ENCODE peak calls at places on chromosomes 5 and 9, in nine cellular contexts. One of them, this sample, is unnamed.

GRCh38 chr9:16335788-16336580 is 534.5 kb downstream of the BNC2 start:
- DNase-seq in esophagus squamous epithelium: peak; percentile 12
- DNase-seq in A549: peak; percentile 95
- DNase-seq in astrocyte: peak; percentile 100
- DNase-seq in choroid plexus epithelial cell: peak; percentile 97
- DNase-seq in PC-3: peak; percentile 95
- DNase-seq in retinal pigment epithelial cell: peak; percentile 93
- DNase-seq in foreskin fibroblast: peak; percentile 99
- DNase-seq in hepatocyte: peak; percentile 68
- DNase-seq in this sample: peak; percentile 97

GRCh38 chr9:89309608-89310485 is 1.1 kb upstream of the CKS2 start:
- DNase-seq in esophagus squamous epithelium: no peak
- DNase-seq in PC-3: no peak
- DNase-seq in hepatocyte: peak; percentile 54
- DNase-seq in retinal pigment epithelial cell: no peak
- DNase-seq in foreskin fibroblast: peak; percentile 17
- DNase-seq in A549: no peak
- DNase-seq in choroid plexus epithelial cell: peak; percentile 14
- DNase-seq in astrocyte: no peak
- DNase-seq in this sample: no peak

GRCh38 chr9:76835571-76836283 is 70.2 kb downstream of the PRUNE2 start:
- DNase-seq in A549: no peak
- DNase-seq in PC-3: peak; percentile 38
- DNase-seq in retinal pigment epithelial cell: no peak
- DNase-seq in astrocyte: peak; percentile 95
- DNase-seq in foreskin fibroblast: peak; percentile 81
- DNase-seq in choroid plexus epithelial cell: peak; percentile 64
- DNase-seq in hepatocyte: peak; percentile 15
- DNase-seq in esophagus squamous epithelium: no peak
- DNase-seq in this sample: peak; percentile 74

GRCh38 chr5:27906481-27906880 is 868.1 kb upstream of the CDH9 start:
- DNase-seq in foreskin fibroblast: no peak
- DNase-seq in astrocyte: no peak
- DNase-seq in PC-3: no peak
- DNase-seq in hepatocyte: no peak
- DNase-seq in retinal pigment epithelial cell: no peak
- DNase-seq in A549: no peak
- DNase-seq in choroid plexus epithelial cell: no peak
- DNase-seq in esophagus squamous epithelium: no peak
- DNase-seq in this sample: no peak

GRCh38 chr9:137448569-137448962 is 7.4 kb upstream of the ENTPD8 start:
- DNase-seq in esophagus squamous epithelium: no peak
- DNase-seq in retinal pigment epithelial cell: no peak
- DNase-seq in foreskin fibroblast: no peak
- DNase-seq in A549: no peak
- DNase-seq in choroid plexus epithelial cell: no peak
- DNase-seq in astrocyte: no peak
- DNase-seq in PC-3: no peak
- DNase-seq in hepatocyte: no peak
- DNase-seq in this sample: no peak

GRCh38 chr5:82538339-82539034 is 260.3 kb upstream of the RPS23 start:
- DNase-seq in A549: no peak
- DNase-seq in choroid plexus epithelial cell: peak; percentile 45
- DNase-seq in astrocyte: peak; percentile 49
- DNase-seq in foreskin fibroblast: peak; percentile 74
- DNase-seq in esophagus squamous epithelium: no peak
- DNase-seq in hepatocyte: peak; percentile 26
- DNase-seq in PC-3: no peak
- DNase-seq in retinal pigment epithelial cell: no peak
- DNase-seq in this sample: no peak

GRCh38 chr5:7348168-7348802 is 47.7 kb upstream of the ADCY2 start:
- DNase-seq in hepatocyte: no peak
- DNase-seq in astrocyte: no peak
- DNase-seq in foreskin fibroblast: no peak
- DNase-seq in esophagus squamous epithelium: no peak
- DNase-seq in A549: no peak
- DNase-seq in choroid plexus epithelial cell: no peak
- DNase-seq in PC-3: no peak
- DNase-seq in retinal pigment epithelial cell: no peak
- DNase-seq in this sample: no peak

GRCh38 chr5:127311349-127311748 is 20.8 kb downstream of the MEGF10 start:
- DNase-seq in retinal pigment epithelial cell: no peak
- DNase-seq in astrocyte: no peak
- DNase-seq in foreskin fibroblast: no peak
- DNase-seq in esophagus squamous epithelium: no peak
- DNase-seq in A549: no peak
- DNase-seq in hepatocyte: no peak
- DNase-seq in choroid plexus epithelial cell: peak; percentile 43
- DNase-seq in PC-3: no peak
- DNase-seq in this sample: no peak

GRCh38 chr9:970310-971002 is 6.0 kb upstream of the DMRT3 start:
- DNase-seq in choroid plexus epithelial cell: no peak
- DNase-seq in esophagus squamous epithelium: no peak
- DNase-seq in retinal pigment epithelial cell: no peak
- DNase-seq in PC-3: no peak
- DNase-seq in astrocyte: no peak
- DNase-seq in hepatocyte: no peak
- DNase-seq in A549: no peak
- DNase-seq in foreskin fibroblast: no peak
- DNase-seq in this sample: no peak

GRCh38 chr9:974064-974992 is 2.1 kb upstream of the DMRT3 start:
- DNase-seq in foreskin fibroblast: no peak
- DNase-seq in A549: no peak
- DNase-seq in PC-3: no peak
- DNase-seq in choroid plexus epithelial cell: no peak
- DNase-seq in retinal pigment epithelial cell: no peak
- DNase-seq in astrocyte: no peak
- DNase-seq in esophagus squamous epithelium: no peak
- DNase-seq in hepatocyte: no peak
- DNase-seq in this sample: no peak

GRCh38 chr9:971901-972511 is 4.4 kb upstream of the DMRT3 start:
- DNase-seq in PC-3: no peak
- DNase-seq in hepatocyte: peak; percentile 37
- DNase-seq in choroid plexus epithelial cell: no peak
- DNase-seq in astrocyte: no peak
- DNase-seq in foreskin fibroblast: no peak
- DNase-seq in A549: no peak
- DNase-seq in esophagus squamous epithelium: no peak
- DNase-seq in retinal pigment epithelial cell: no peak
- DNase-seq in this sample: no peak

GRCh38 chr9:973295-973842 is 3.1 kb upstream of the DMRT3 start:
- DNase-seq in foreskin fibroblast: no peak
- DNase-seq in astrocyte: no peak
- DNase-seq in choroid plexus epithelial cell: no peak
- DNase-seq in A549: no peak
- DNase-seq in retinal pigment epithelial cell: no peak
- DNase-seq in hepatocyte: no peak
- DNase-seq in PC-3: no peak
- DNase-seq in esophagus squamous epithelium: no peak
- DNase-seq in this sample: no peak

DNA sequence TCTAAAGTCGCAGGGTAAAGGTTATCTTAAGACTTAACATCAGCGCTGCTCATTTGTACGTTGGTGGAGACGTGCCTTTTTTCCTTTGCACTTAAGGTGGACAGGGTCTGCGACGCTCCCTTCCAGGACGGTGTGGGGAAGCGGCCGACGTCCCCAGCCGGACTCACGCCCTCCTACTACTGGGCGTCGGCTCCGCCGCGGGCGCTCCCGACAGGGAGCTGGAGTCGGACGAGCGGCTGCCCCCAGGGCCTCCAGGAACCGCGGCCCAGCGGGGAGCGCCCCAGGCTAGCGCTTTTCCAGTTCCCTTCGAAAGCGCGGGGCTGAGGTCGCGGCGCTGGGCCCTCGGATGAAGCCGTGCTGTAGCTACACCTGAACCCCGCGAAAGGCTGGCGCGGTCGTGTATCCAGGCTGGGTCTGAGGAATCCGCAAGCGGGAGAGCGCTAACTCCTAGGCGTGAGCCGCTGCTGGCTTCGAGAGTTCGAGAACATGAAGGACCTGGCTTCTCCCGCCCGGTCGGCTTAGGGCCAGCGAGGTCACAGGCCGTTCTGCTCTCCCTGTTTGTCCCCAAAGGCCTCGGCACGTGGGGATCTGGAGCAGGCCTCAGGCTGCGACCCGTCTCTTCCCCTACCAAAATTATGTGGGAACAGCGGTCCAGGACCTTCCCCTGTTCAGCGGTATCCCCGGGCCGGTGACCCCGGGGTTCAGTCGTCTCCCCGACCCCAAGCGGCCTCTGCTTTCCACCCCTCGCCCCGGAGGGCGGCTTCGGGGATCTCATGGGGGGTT is 3.8 kb upstream of the DMRT3 start:
- DNase-seq in astrocyte: no peak
- DNase-seq in A549: no peak
- DNase-seq in esophagus squamous epithelium: no peak
- DNase-seq in PC-3: no peak
- DNase-seq in foreskin fibroblast: no peak
- DNase-seq in hepatocyte: peak; percentile 31
- DNase-seq in retinal pigment epithelial cell: no peak
- DNase-seq in choroid plexus epithelial cell: no peak
- DNase-seq in this sample: no peak
- H3K4me3 ChIP-seq in astrocyte: no peak overlapping the region
- H3K4me3 ChIP-seq in A549: no peak overlapping the region
- H3K4me3 ChIP-seq in esophagus squamous epithelium: peak overlapping the region; percentile 68
- H3K4me3 ChIP-seq in PC-3: no peak overlapping the region
- H3K4me3 ChIP-seq in foreskin fibroblast: no peak overlapping the region
- H3K4me3 ChIP-seq in hepatocyte: no peak overlapping the region
- H3K4me3 ChIP-seq in retinal pigment epithelial cell: no peak overlapping the region
- H3K4me3 ChIP-seq in choroid plexus epithelial cell: no peak overlapping the region
- H3K4me3 ChIP-seq in this sample: peak overlapping the region; percentile 31

DNA sequence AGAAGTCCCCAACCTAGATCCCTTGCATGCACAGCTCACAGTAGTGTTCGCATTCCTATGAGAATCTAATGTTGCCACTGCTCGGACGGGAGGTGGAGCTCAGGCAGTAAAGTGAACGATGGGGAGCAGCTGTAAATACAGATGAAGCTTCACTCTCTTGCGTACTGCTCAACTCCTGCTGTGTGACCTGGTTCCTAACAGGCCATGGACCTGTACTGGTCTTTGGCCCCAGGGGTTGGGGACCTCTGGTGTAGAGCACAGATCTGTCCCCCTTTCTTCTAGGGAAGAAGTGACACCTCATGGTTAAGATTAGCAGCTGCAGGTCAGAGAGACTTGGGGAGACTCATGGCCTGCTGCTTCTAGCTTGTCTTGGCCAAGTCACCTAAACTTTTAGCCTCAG is 7.1 kb downstream of the ARHGEF28 start:
- DNase-seq in astrocyte: no peak
- DNase-seq in esophagus squamous epithelium: no peak
- DNase-seq in retinal pigment epithelial cell: no peak
- DNase-seq in foreskin fibroblast: peak; percentile 25
- DNase-seq in choroid plexus epithelial cell: peak; percentile 33
- DNase-seq in PC-3: no peak
- DNase-seq in hepatocyte: no peak
- DNase-seq in A549: no peak
- DNase-seq in this sample: no peak
- TF ChIP-seq CTCF in astrocyte: no peak
- TF ChIP-seq CTCF in esophagus squamous epithelium: no peak
- TF ChIP-seq CTCF in retinal pigment epithelial cell: peak; percentile 1
- TF ChIP-seq CTCF in foreskin fibroblast: no peak
- TF ChIP-seq CTCF in choroid plexus epithelial cell: peak; percentile 29
- TF ChIP-seq CTCF in PC-3: peak; percentile 14
- TF ChIP-seq CTCF in hepatocyte: no peak
- TF ChIP-seq CTCF in A549: no peak
- TF ChIP-seq CTCF in this sample: peak; percentile 13

DNA sequence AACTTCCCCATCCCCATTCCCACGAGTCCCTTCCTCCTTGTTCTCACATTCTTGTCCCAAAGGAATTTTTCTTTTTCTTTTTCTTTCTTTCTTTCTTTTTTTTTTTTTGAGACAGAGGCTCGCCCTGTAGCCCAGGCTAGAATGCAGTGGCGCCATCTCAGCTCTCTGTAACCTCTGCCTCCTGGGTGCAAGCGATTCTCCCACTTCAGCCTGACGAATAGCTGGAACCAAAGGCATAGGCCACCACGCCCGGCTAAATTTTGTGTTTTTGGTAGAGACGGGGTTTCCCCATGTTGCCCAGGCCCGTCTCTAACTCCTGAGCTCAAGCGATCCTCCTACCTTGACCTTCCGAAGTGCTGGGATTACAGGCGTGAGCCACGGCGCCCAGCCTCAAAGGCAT is 751 bp downstream of the DNAI1 start:
- DNase-seq in hepatocyte: no peak
- DNase-seq in PC-3: no peak
- DNase-seq in astrocyte: no peak
- DNase-seq in choroid plexus epithelial cell: no peak
- DNase-seq in esophagus squamous epithelium: no peak
- DNase-seq in foreskin fibroblast: no peak
- DNase-seq in retinal pigment epithelial cell: no peak
- DNase-seq in A549: no peak
- DNase-seq in this sample: no peak
- H3K4me3 ChIP-seq in hepatocyte: no peak overlapping the region
- H3K4me3 ChIP-seq in PC-3: no peak overlapping the region
- H3K4me3 ChIP-seq in astrocyte: no peak overlapping the region
- H3K4me3 ChIP-seq in choroid plexus epithelial cell: no peak overlapping the region
- H3K4me3 ChIP-seq in esophagus squamous epithelium: no peak overlapping the region
- H3K4me3 ChIP-seq in foreskin fibroblast: no peak overlapping the region
- H3K4me3 ChIP-seq in retinal pigment epithelial cell: no peak overlapping the region
- H3K4me3 ChIP-seq in A549: no peak overlapping the region
- H3K4me3 ChIP-seq in this sample: peak overlapping the region; percentile 48

GRCh38 chr5:61332369-61332745 is 299 bp downstream of the ZSWIM6 start:
- DNase-seq in PC-3: no peak
- DNase-seq in foreskin fibroblast: peak; percentile 46
- DNase-seq in choroid plexus epithelial cell: peak; percentile 48
- DNase-seq in hepatocyte: peak; percentile 62
- DNase-seq in esophagus squamous epithelium: no peak
- DNase-seq in astrocyte: no peak
- DNase-seq in retinal pigment epithelial cell: no peak
- DNase-seq in A549: no peak
- DNase-seq in this sample: no peak

GRCh38 chr5:61329729-61330128 is 2.3 kb upstream of the ZSWIM6 start:
- DNase-seq in choroid plexus epithelial cell: no peak
- DNase-seq in retinal pigment epithelial cell: peak; percentile 77
- DNase-seq in astrocyte: no peak
- DNase-seq in esophagus squamous epithelium: no peak
- DNase-seq in foreskin fibroblast: peak; percentile 55
- DNase-seq in PC-3: peak; percentile 26
- DNase-seq in hepatocyte: peak; percentile 34
- DNase-seq in A549: peak; percentile 21
- DNase-seq in this sample: no peak

GRCh38 chr5:61330341-61330878 is 1.6 kb upstream of the ZSWIM6 start:
- DNase-seq in foreskin fibroblast: peak; percentile 63
- DNase-seq in A549: peak; percentile 59
- DNase-seq in retinal pigment epithelial cell: no peak
- DNase-seq in astrocyte: peak; percentile 71
- DNase-seq in esophagus squamous epithelium: no peak
- DNase-seq in choroid plexus epithelial cell: peak; percentile 64
- DNase-seq in PC-3: peak; percentile 50
- DNase-seq in hepatocyte: no peak
- DNase-seq in this sample: no peak

GRCh38 chr5:61331407-61332368 is at the start of gene ZSWIM6:
- DNase-seq in hepatocyte: peak; percentile 100
- DNase-seq in esophagus squamous epithelium: peak; percentile 99
- DNase-seq in astrocyte: peak; percentile 97
- DNase-seq in retinal pigment epithelial cell: peak; percentile 98
- DNase-seq in A549: peak; percentile 93
- DNase-seq in choroid plexus epithelial cell: peak; percentile 100
- DNase-seq in PC-3: peak; percentile 93
- DNase-seq in foreskin fibroblast: peak; percentile 100
- DNase-seq in this sample: peak; percentile 80

DNA sequence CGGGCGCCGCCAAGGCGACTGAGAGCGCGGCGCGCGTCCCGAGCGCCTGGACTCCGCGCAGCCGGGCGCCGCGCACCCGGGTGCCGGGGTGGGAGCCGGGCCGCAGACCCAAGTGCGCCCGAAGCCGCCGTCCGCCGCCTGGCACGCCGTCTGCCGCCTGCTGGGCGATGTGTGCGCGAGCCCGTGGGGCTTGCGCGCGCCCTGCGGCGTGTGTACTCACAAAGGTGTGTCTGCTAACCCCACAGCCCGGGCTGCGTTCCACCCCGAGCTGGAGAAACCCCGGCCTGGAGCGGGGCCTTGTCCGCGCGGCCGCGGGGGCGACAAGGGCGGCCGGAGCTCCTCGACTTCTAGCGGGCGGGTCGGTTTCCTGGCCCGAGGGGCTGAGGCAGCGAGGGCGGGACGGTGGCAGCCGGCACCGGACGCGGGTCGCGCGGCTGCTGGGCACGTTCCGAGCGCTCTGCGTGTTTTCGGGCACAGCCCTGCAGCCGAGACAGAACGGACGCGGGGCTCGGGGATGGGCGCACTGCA is 1.1 kb upstream of the ZSWIM6 start:
- DNase-seq in retinal pigment epithelial cell: no peak
- DNase-seq in PC-3: peak; percentile 77
- DNase-seq in A549: peak; percentile 70
- DNase-seq in astrocyte: peak; percentile 63
- DNase-seq in foreskin fibroblast: peak; percentile 94
- DNase-seq in hepatocyte: peak; percentile 92
- DNase-seq in esophagus squamous epithelium: peak; percentile 29
- DNase-seq in choroid plexus epithelial cell: peak; percentile 79
- DNase-seq in this sample: no peak
- TF ChIP-seq CTCF in retinal pigment epithelial cell: peak; percentile 44
- TF ChIP-seq CTCF in PC-3: no peak
- TF ChIP-seq CTCF in A549: peak; percentile 42
- TF ChIP-seq CTCF in astrocyte: no peak
- TF ChIP-seq CTCF in foreskin fibroblast: peak; percentile 43
- TF ChIP-seq CTCF in hepatocyte: peak; percentile 42
- TF ChIP-seq CTCF in esophagus squamous epithelium: no peak
- TF ChIP-seq CTCF in choroid plexus epithelial cell: peak; percentile 32
- TF ChIP-seq CTCF in this sample: peak; percentile 50

This sample was measured in epithelial cell of proximal tubule.